ENCODE peak calls at places on chromosomes 11 and 22, in eight cellular contexts. D is fibroblast of lung; J is CD4-positive, alpha-beta memory T cell; G is IMR-90; F is prostate gland; Y is neuronal stem cell; M is right lobe of liver; B is left ventricle myocardium inferior. Z is an unnamed sample.

GRCh38 chr11:2489103-2489502 is 44.3 kb downstream of the KCNQ1 start:
- DNase-seq in F (no peak), B (no peak), M (no peak), G (no peak), J (no peak), Y (no peak), D (no peak), Z (no peak)

GRCh38 chr11:133711545-133711944 is 133.8 kb downstream of the SPATA19 start:
- DNase-seq in F (no peak), M (no peak), Y (no peak), J (no peak), B (no peak), D (no peak), G (no peak), Z (no peak)

GRCh38 chr11:23370580-23371275 is 510.5 kb upstream of the CCDC179 start:
- DNase-seq in B (no peak), D (no peak), Y (no peak), G (peak; percentile 10), M (no peak), J (no peak), F (no peak), Z (no peak)

GRCh38 chr11:12199231-12199948 is 89.0 kb downstream of the MICAL2 start:
- DNase-seq in D (no peak), M (no peak), G (no peak), F (no peak), Y (no peak), J (no peak), B (no peak), Z (no peak)

GRCh38 chr11:67233584-67234190 is 32.6 kb upstream of the GRK2 start:
- DNase-seq in B (no peak), D (no peak), G (no peak), F (no peak), M (no peak), Y (no peak), J (no peak), Z (no peak)

GRCh38 chr22:46007003-46007847 is 30.3 kb upstream of the WNT7B start:
- DNase-seq in J (no peak), F (peak; percentile 70), Y (no peak), B (peak; percentile 63), D (peak; percentile 88), G (peak; percentile 72), M (peak; percentile 67), Z (no peak)

GRCh38 chr11:8810331-8811301 is 100.4 kb upstream of the AKIP1 start:
- DNase-seq in F (peak; percentile 83), D (peak; percentile 86), M (peak; percentile 83), Y (peak; percentile 82), J (no peak), B (peak; percentile 81), G (peak; percentile 81), Z (no peak)

GRCh38 chr11:124026498-124026897 is at the start of gene OR10G8:
- DNase-seq in B (no peak), J (no peak), D (no peak), M (no peak), Y (no peak), F (no peak), G (no peak), Z (no peak)

GRCh38 chr11:36376888-36377758 is 81.0 kb downstream of the PRR5L start:
- DNase-seq in G (peak; percentile 28), D (peak; percentile 63), Y (peak; percentile 63), B (peak; percentile 52), M (peak; percentile 56), J (peak; percentile 69), F (no peak), Z (no peak)

GRCh38 chr11:111469200-111469599 is 43.0 kb downstream of the BTG4 start:
- DNase-seq in F (no peak), G (peak; percentile 45), Y (no peak), J (no peak), B (no peak), D (no peak), M (no peak), Z (no peak)

GRCh38 chr22:41504397-41504796 is 35.5 kb downstream of the ACO2 start:
- DNase-seq in J (no peak), F (no peak), D (no peak), M (no peak), B (peak; percentile 61), G (no peak), Y (no peak), Z (no peak)

GRCh38 chr11:47955356-47955755 is 25.0 kb upstream of the PTPRJ start:
- DNase-seq in B (no peak), Y (no peak), F (no peak), G (no peak), D (no peak), J (no peak), M (no peak), Z (no peak)

GRCh38 chr22:18044548-18045271 is 20.3 kb upstream of the MICAL3 start:
- DNase-seq in F (no peak), D (peak; percentile 56), B (peak; percentile 80), J (no peak), M (peak; percentile 85), Y (no peak), G (peak; percentile 63), Z (no peak)

GRCh38 chr11:12682730-12683500 is 8.7 kb downstream of the TEAD1 start:
- DNase-seq in F (no peak), B (no peak), M (no peak), Y (no peak), D (no peak), J (no peak), G (no peak), Z (no peak)

GRCh38 chr22:19909350-19910179 is 32.0 kb upstream of the COMT start:
- DNase-seq in Y (peak; percentile 82), F (peak; percentile 86), M (peak; percentile 83), D (peak; percentile 57), B (peak; percentile 85), G (peak; percentile 73), J (peak; percentile 76), Z (peak; percentile 71)

GRCh38 chr11:112797653-112798293 is 163.4 kb upstream of the NCAM1 start:
- DNase-seq in Y (peak; percentile 35), F (no peak), D (peak; percentile 40), B (no peak), J (no peak), G (no peak), M (peak; percentile 46), Z (peak; percentile 43)

DNA sequence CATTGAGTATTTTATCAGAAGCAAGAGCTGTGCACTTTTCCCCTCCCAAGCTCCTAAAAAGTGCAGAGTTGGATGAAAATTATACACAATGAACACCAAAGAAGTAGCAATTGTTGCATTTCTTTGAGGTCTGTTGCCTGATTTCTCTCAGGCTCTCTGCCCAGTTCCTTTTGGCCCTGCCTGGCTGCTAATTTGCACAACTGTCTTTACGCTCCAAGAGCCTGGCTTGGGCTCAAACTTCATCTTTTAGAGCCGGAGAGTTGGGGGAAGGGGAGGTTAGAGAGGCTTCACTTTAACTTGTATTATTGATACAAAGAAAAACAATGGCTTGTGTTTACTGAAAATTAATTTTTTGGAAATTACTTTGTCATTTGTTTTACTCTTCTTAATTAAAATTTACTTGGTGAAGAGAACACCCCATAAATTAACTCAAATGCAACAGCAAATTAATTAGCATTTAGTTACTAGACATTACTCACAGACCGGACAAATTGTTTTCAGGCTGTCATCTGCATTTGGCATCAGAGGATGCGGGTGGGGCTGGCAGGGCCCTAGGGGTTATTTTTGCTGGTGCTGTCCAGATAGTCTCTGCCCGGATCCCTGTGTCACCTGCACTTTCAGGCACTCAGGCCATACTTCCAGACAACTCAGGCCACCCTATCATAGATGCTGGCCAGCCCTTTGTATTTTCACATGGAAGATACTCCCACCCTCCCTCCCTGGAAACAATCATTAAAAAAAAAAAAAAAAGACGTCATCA is 407.3 kb downstream of the NXPE2 start:
- DNase-seq in M (no peak), F (no peak), D (peak; percentile 28), Y (no peak), G (no peak), J (no peak), B (no peak), Z (no peak)
- H3K4me1 ChIP-seq in M (no peaks in the 10 kb centered on the region), F (no peaks in the 10 kb centered on the region), D (no peaks in the 10 kb centered on the region), Y (no peaks in the 10 kb centered on the region), G (no peaks in the 10 kb centered on the region), J (no peaks in the 10 kb centered on the region), B (peaks cover 5% of the 10 kb centered on the region), Z (peaks cover 3% of the 10 kb centered on the region)

GRCh38 chr11:117180020-117180419 is 1.5 kb downstream of the SIDT2 start:
- DNase-seq in G (no peak), M (peak; percentile 19), D (peak; percentile 24), J (no peak), F (no peak), B (no peak), Y (no peak), Z (no peak)
- H3K4me3 ChIP-seq in G (peak overlapping the region; percentile 87), M (peak overlapping the region; percentile 93), D (peak overlapping the region; percentile 65), J (peak overlapping the region; percentile 76), F (peak overlapping the region; percentile 99), B (peak overlapping the region; percentile 95), Y (peak overlapping the region; percentile 85), Z (no peak overlapping the region)

GRCh38 chr11:130769782-130770565 is 146.3 kb downstream of the SNX19 start:
- DNase-seq in M (no peak), D (peak; percentile 82), Y (no peak), B (no peak), J (no peak), G (peak; percentile 57), F (no peak), Z (no peak)

GRCh38 chr11:130773436-130773835 is 142.8 kb downstream of the SNX19 start:
- DNase-seq in G (no peak), D (no peak), B (no peak), M (no peak), F (no peak), Y (no peak), J (no peak), Z (no peak)

GRCh38 chr11:130771708-130772107 is 144.6 kb downstream of the SNX19 start:
- DNase-seq in Y (no peak), F (no peak), B (no peak), G (peak; percentile 46), M (no peak), J (no peak), D (peak; percentile 38), Z (no peak)

GRCh38 chr11:130774703-130775102 is 141.6 kb downstream of the SNX19 start:
- DNase-seq in J (no peak), Y (no peak), G (no peak), F (no peak), D (no peak), B (peak; percentile 50), M (no peak), Z (no peak)

GRCh38 chr11:130772266-130773227 is 143.7 kb downstream of the SNX19 start:
- DNase-seq in F (no peak), B (no peak), G (peak; percentile 97), J (no peak), M (no peak), D (peak; percentile 98), Y (no peak), Z (no peak)
- H3K4me1 ChIP-seq in F (no peaks in the 10 kb centered on the region), B (peaks cover 35% of the 10 kb centered on the region), G (peaks cover 22% of the 10 kb centered on the region), J (no peaks in the 10 kb centered on the region), M (no peaks in the 10 kb centered on the region), D (peaks cover 31% of the 10 kb centered on the region), Y (peaks cover 22% of the 10 kb centered on the region), Z (no peaks in the 10 kb centered on the region)

DNA sequence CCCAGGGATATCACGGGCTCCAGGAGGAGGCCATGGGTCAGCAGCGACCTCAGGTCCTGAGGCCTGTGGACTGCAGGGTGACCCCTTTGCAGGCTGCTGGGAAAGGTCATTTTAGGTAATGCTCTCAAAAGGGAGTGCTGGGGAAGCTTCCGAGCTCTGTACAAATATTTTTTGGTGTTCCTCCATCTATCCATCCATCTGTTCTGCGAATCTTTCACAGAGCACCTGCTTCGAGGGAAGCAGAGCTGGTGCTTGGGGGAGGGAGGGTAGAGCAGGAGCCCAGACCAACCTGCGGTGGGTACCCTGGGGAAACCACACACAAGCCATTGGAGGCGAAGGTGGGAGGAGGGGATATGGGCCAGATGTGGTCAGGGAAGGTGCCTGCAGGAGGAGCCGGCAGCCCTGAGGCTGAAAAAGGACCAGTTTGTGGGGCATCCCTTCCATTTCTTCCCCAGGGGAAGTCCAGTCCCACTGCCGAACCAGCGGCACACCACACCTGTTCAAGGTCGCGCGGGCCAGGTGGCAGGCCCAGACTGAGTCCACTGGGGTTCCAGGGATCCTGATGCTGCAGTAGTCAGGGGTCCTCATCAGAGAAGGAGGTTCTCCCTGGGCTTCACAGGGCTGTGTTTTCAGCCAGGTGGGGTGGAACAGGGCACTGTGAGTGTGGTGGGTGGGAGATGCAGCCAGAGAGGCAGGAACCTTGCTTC is 13.1 kb downstream of the GNAZ start:
- DNase-seq in D (no peak), B (no peak), M (no peak), G (no peak), J (no peak), Y (no peak), F (no peak), Z (no peak)
- H3K4me3 ChIP-seq in D (no peak overlapping the region), B (no peak overlapping the region), M (no peak overlapping the region), G (no peak overlapping the region), J (no peak overlapping the region), Y (no peak overlapping the region), F (no peak overlapping the region), Z (no peak overlapping the region)